ENCODE peak calls at places on chromosomes 5 and 9, in four cellular contexts. I is psoas muscle, O is ovary, N is kidney. L is an unnamed sample.

GRCh38 chr5:40383719-40384651 is 295.7 kb upstream of the PTGER4 start:
- DNase-seq in I (no peak), O (no peak), N (no peak), L (no peak)

GRCh38 chr5:154646841-154647759 is 108.1 kb upstream of the LARP1 start:
- DNase-seq in I (peak; percentile 27), O (peak; percentile 31), N (peak; percentile 78), L (peak; percentile 29)

GRCh38 chr5:133996683-133997252 is 8.0 kb downstream of the VDAC1 start:
- DNase-seq in I (no peak), O (no peak), N (no peak), L (no peak)

GRCh38 chr9:122922713-122923112 is 8.6 kb downstream of the ZBTB26 start:
- DNase-seq in I (no peak), O (no peak), N (no peak), L (no peak)

GRCh38 chr5:169192572-169192971 is 108.4 kb downstream of the SLIT3 start:
- DNase-seq in I (no peak), O (no peak), N (no peak), L (no peak)

GRCh38 chr9:129735546-129735945 is 17.3 kb downstream of the PTGES start:
- DNase-seq in I (no peak), O (no peak), N (no peak), L (no peak)

GRCh38 chr5:73957397-73958001 is 331.5 kb downstream of the ARHGEF28 start:
- DNase-seq in I (no peak), O (peak; percentile 42), N (no peak), L (no peak)

GRCh38 chr9:3478549-3478953 is 47.2 kb downstream of the RFX3 start:
- DNase-seq in I (no peak), O (no peak), N (no peak), L (no peak)

GRCh38 chr9:101458955-101459631 is 23.5 kb upstream of the ALDOB start:
- DNase-seq in I (no peak), O (no peak), N (no peak), L (peak; percentile 5)

GRCh38 chr5:127305486-127305885 is 14.9 kb downstream of the MEGF10 start:
- DNase-seq in I (no peak), O (no peak), N (no peak), L (no peak)

GRCh38 chr9:8643464-8643863 is 843.9 kb upstream of the DMAC1 start:
- DNase-seq in I (no peak), O (no peak), N (no peak), L (no peak)

GRCh38 chr5:139461698-139462097 is 845 bp downstream of the ECSCR start:
- DNase-seq in I (no peak), O (no peak), N (no peak), L (no peak)
- TF ChIP-seq CTCF in I (no peak), O (no peak), N (no peak), L (no peak)

GRCh38 chr9:123928471-123929176 is 1.3 kb downstream of the DENND1A start:
- DNase-seq in I (no peak), O (no peak), N (no peak), L (no peak)
- H3K4me1 ChIP-seq in I (peaks cover 30% of the 10 kb centered on the region), O (peaks cover 9% of the 10 kb centered on the region), N (peaks cover 13% of the 10 kb centered on the region), L (peaks cover 22% of the 10 kb centered on the region)

GRCh38 chr5:37838152-37838932 is 1.5 kb downstream of the GDNF start:
- DNase-seq in I (no peak), O (peak; percentile 36), N (no peak), L (no peak)

GRCh38 chr5:37834542-37835399 is 5.1 kb downstream of the GDNF start:
- DNase-seq in I (no peak), O (peak; percentile 37), N (no peak), L (no peak)

GRCh38 chr5:37835400-37835973 is 4.4 kb downstream of the GDNF start:
- DNase-seq in I (no peak), O (no peak), N (no peak), L (no peak)

GRCh38 chr5:37837101-37838032 is 2.5 kb downstream of the GDNF start:
- DNase-seq in I (peak; percentile 73), O (peak; percentile 92), N (peak; percentile 91), L (peak; percentile 27)

DNA sequence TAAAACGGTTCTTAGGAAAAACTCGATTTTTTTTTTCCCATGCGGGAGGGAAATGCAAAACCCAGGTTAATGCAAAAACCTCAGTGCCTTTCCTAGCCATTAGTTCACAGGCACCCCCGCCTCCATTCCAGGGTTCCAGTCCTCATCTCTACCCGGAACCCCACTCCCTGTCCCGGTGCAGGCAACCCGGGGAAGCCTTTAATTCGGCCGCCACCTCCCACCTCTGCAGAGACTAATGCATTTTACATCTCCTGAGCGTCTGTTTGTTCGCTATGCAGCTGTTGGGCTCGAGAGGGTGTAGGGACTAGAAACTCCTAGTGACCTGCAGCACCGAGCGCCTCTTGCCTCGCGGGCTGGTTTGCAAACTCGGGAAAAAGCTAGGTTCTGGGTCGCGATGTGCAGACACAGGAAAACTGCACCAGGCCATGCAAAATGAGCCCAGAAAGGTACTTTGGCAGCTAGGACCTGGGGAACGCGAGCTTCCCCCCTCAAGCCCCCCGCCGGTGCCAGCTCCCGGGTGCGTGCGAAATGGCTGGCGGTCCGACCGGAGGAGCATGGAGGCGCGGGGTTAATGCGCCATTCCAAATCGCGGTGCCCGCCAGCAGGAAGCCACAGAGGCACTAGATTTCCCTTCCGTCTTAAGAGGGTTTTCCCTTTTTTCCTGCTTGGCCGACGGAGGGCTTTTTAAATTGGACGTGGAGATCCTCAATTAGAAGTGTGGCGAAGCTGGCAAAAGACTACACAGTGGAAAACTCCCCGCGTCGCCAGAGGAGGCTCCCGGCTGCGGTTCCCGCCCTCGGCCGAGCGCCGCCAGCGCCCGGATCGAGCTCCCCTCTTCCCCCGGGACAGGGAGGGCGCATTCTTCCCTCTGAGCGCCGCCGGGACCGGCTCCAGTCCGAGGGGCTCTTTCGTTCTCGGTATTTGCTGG is 3.4 kb downstream of the GDNF start:
- DNase-seq in I (no peak), O (peak; percentile 47), N (peak; percentile 82), L (no peak)
- TF ChIP-seq CTCF in I (no peak), O (no peak), N (no peak), L (no peak)

DNA sequence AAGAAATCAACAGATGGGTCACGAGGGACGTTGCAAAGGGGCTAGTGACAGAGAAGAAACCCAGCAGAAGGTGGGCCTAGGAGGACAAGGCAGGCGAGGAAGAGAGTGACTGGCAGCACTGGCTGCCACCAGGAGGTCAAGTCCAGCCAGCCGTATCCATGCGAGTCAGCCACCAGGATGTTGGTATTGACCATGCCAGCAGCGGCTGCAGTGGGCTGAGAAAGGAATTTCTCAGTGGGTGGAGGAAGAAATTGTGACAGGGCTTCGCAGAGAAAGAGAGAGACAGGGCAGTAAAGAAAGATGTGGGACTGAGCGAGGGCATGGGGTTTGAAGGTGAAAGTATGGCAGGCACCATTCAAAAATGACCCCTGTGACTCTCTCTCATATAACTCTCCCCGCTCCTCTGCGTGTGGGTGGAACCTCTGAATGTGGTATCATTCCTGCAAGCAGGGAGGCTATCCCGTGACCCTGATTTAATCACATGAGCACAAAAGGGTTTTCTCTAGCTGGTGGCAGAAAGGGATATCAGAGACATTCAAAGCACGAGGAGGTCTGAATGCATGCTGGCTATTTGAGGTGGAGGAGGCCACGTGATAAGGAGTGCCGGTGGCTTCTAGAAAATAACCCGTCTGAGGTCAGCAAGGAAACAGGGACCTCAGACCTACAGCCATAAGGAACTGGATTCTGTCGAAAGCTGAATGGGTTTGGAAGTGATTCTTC is 45.4 kb upstream of the FBXW11 start:
- DNase-seq in I (no peak), O (no peak), N (peak; percentile 76), L (no peak)
- H3K4me1 ChIP-seq in I (no peaks in the 10 kb centered on the region), O (peaks cover 4% of the 10 kb centered on the region), N (peaks cover 4% of the 10 kb centered on the region), L (no peaks in the 10 kb centered on the region)

GRCh38 chr5:168136340-168136739 is 155.1 kb upstream of the WWC1 start:
- DNase-seq in I (no peak), O (no peak), N (no peak), L (no peak)
- TF ChIP-seq CTCF in I (no peak), O (no peak), N (no peak), L (no peak)

GRCh38 chr5:87129051-87129450 is 138.6 kb upstream of the RASA1 start:
- DNase-seq in I (no peak), O (no peak), N (no peak), L (no peak)

GRCh38 chr5:87127426-87127825 is 140.3 kb upstream of the RASA1 start:
- DNase-seq in I (no peak), O (no peak), N (no peak), L (no peak)

GRCh38 chr5:87125796-87126195 is 141.9 kb upstream of the RASA1 start:
- DNase-seq in I (no peak), O (no peak), N (no peak), L (no peak)

GRCh38 chr5:87126869-87127268 is 140.8 kb upstream of the RASA1 start:
- DNase-seq in I (no peak), O (no peak), N (no peak), L (no peak)

GRCh38 chr5:87127956-87128687 is 139.6 kb upstream of the RASA1 start:
- DNase-seq in I (no peak), O (no peak), N (no peak), L (peak; percentile 20)
- H3K4me1 ChIP-seq in I (no peaks in the 10 kb centered on the region), O (no peaks in the 10 kb centered on the region), N (no peaks in the 10 kb centered on the region), L (peaks cover 9% of the 10 kb centered on the region)

GRCh38 chr5:93793159-93793781 is 51.9 kb upstream of the POU5F2 start:
- DNase-seq in I (no peak), O (no peak), N (no peak), L (no peak)
- TF ChIP-seq CTCF in I (no peak), O (no peak), N (no peak), L (no peak)